ENCODE peak calls at places on chromosomes 7 and 10, in four cellular contexts. One of them, this sample, is unnamed.

GRCh38 chr7:128812514-128813168 is 17.6 kb upstream of the FLNC start:
- DNase-seq in IMR-90: no peak
- DNase-seq in fibroblast of mammary gland: no peak
- DNase-seq in dorsolateral prefrontal cortex: no peak
- DNase-seq in this sample: no peak

GRCh38 chr7:72268090-72268489 is 144.0 kb downstream of the CALN1 start:
- DNase-seq in IMR-90: no peak
- DNase-seq in fibroblast of mammary gland: no peak
- DNase-seq in dorsolateral prefrontal cortex: no peak
- DNase-seq in this sample: no peak

GRCh38 chr10:131044379-131044778 is 267.1 kb downstream of the TCERG1L start:
- DNase-seq in fibroblast of mammary gland: no peak
- DNase-seq in dorsolateral prefrontal cortex: no peak
- DNase-seq in IMR-90: no peak
- DNase-seq in this sample: no peak

GRCh38 chr10:132866601-132867381 is 75.6 kb downstream of the CFAP46 start:
- DNase-seq in dorsolateral prefrontal cortex: peak; percentile 35
- DNase-seq in fibroblast of mammary gland: no peak
- DNase-seq in IMR-90: no peak
- DNase-seq in this sample: no peak

GRCh38 chr7:66206116-66206908 is 1.2 kb downstream of the TPST1 start:
- DNase-seq in IMR-90: no peak
- DNase-seq in fibroblast of mammary gland: no peak
- DNase-seq in dorsolateral prefrontal cortex: no peak
- DNase-seq in this sample: no peak

GRCh38 chr7:40808409-40808942 is 673.7 kb downstream of the SUGCT start:
- DNase-seq in IMR-90: peak; percentile 90
- DNase-seq in dorsolateral prefrontal cortex: no peak
- DNase-seq in fibroblast of mammary gland: peak; percentile 98
- DNase-seq in this sample: no peak

GRCh38 chr7:2893411-2893861 is 49.3 kb upstream of the GNA12 start:
- DNase-seq in dorsolateral prefrontal cortex: no peak
- DNase-seq in fibroblast of mammary gland: no peak
- DNase-seq in IMR-90: no peak
- DNase-seq in this sample: no peak

GRCh38 chr7:3888096-3888495 is 587.0 kb downstream of the SDK1 start:
- DNase-seq in dorsolateral prefrontal cortex: no peak
- DNase-seq in IMR-90: no peak
- DNase-seq in fibroblast of mammary gland: peak; percentile 7
- DNase-seq in this sample: no peak

GRCh38 chr10:106705576-106706526 is 458.7 kb downstream of the SORCS1 start:
- DNase-seq in fibroblast of mammary gland: peak; percentile 63
- DNase-seq in IMR-90: peak; percentile 37
- DNase-seq in dorsolateral prefrontal cortex: peak; percentile 67
- DNase-seq in this sample: peak; percentile 81

GRCh38 chr7:101299511-101300464 is 21.8 kb downstream of the IFT22 start:
- DNase-seq in IMR-90: no peak
- DNase-seq in fibroblast of mammary gland: no peak
- DNase-seq in dorsolateral prefrontal cortex: no peak
- DNase-seq in this sample: peak; percentile 38

GRCh38 chr10:88979603-88980002 is 11.0 kb upstream of the FAS start:
- DNase-seq in fibroblast of mammary gland: no peak
- DNase-seq in IMR-90: no peak
- DNase-seq in dorsolateral prefrontal cortex: no peak
- DNase-seq in this sample: no peak

GRCh38 chr10:132180736-132181135 is 6.0 kb upstream of the DPYSL4 start:
- DNase-seq in IMR-90: no peak
- DNase-seq in fibroblast of mammary gland: no peak
- DNase-seq in dorsolateral prefrontal cortex: no peak
- DNase-seq in this sample: no peak

GRCh38 chr10:121262774-121263406 is 335.4 kb downstream of the FGFR2 start:
- DNase-seq in fibroblast of mammary gland: no peak
- DNase-seq in IMR-90: no peak
- DNase-seq in dorsolateral prefrontal cortex: no peak
- DNase-seq in this sample: no peak

GRCh38 chr10:11095374-11095785 is 77.7 kb downstream of the CELF2 start:
- DNase-seq in IMR-90: no peak
- DNase-seq in dorsolateral prefrontal cortex: no peak
- DNase-seq in fibroblast of mammary gland: no peak
- DNase-seq in this sample: no peak

GRCh38 chr10:63825111-63825510 is 303.9 kb downstream of the REEP3 start:
- DNase-seq in fibroblast of mammary gland: peak; percentile 34
- DNase-seq in IMR-90: no peak
- DNase-seq in dorsolateral prefrontal cortex: no peak
- DNase-seq in this sample: no peak

GRCh38 chr10:61463035-61463909 is 10.1 kb upstream of the TMEM26 start:
- DNase-seq in IMR-90: peak; percentile 85
- DNase-seq in fibroblast of mammary gland: peak; percentile 95
- DNase-seq in dorsolateral prefrontal cortex: no peak
- DNase-seq in this sample: no peak

GRCh38 chr7:27808626-27809025 is 68.7 kb downstream of the TAX1BP1 start:
- DNase-seq in fibroblast of mammary gland: peak; percentile 80
- DNase-seq in IMR-90: peak; percentile 80
- DNase-seq in dorsolateral prefrontal cortex: no peak
- DNase-seq in this sample: no peak

GRCh38 chr10:94104316-94105060 is 110.8 kb downstream of the PLCE1 start:
- DNase-seq in IMR-90: peak; percentile 76
- DNase-seq in fibroblast of mammary gland: peak; percentile 54
- DNase-seq in dorsolateral prefrontal cortex: no peak
- DNase-seq in this sample: no peak

GRCh38 chr7:27165655-27166474 is 528 bp upstream of the HOXA9 start:
- DNase-seq in fibroblast of mammary gland: peak; percentile 62
- DNase-seq in IMR-90: no peak
- DNase-seq in dorsolateral prefrontal cortex: no peak
- DNase-seq in this sample: no peak

GRCh38 chr10:71623098-71623985 is 96.2 kb downstream of the C10orf105 start:
- DNase-seq in dorsolateral prefrontal cortex: peak; percentile 55
- DNase-seq in IMR-90: peak; percentile 24
- DNase-seq in fibroblast of mammary gland: peak; percentile 22
- DNase-seq in this sample: peak; percentile 28

GRCh38 chr7:24504871-24505270 is 68.4 kb upstream of the PALS2 start:
- DNase-seq in dorsolateral prefrontal cortex: no peak
- DNase-seq in IMR-90: no peak
- DNase-seq in fibroblast of mammary gland: no peak
- DNase-seq in this sample: no peak

GRCh38 chr10:51528527-51528926 is 170.9 kb downstream of the CSTF2T start:
- DNase-seq in dorsolateral prefrontal cortex: no peak
- DNase-seq in fibroblast of mammary gland: no peak
- DNase-seq in IMR-90: no peak
- DNase-seq in this sample: no peak

GRCh38 chr10:44383749-44384600 is 922 bp downstream of the CXCL12 start:
- DNase-seq in IMR-90: peak; percentile 54
- DNase-seq in fibroblast of mammary gland: peak; percentile 26
- DNase-seq in dorsolateral prefrontal cortex: peak; percentile 58
- DNase-seq in this sample: no peak

GRCh38 chr10:70432101-70432500 is 9.4 kb downstream of the NODAL start:
- DNase-seq in IMR-90: no peak
- DNase-seq in dorsolateral prefrontal cortex: peak; percentile 74
- DNase-seq in fibroblast of mammary gland: no peak
- DNase-seq in this sample: peak; percentile 20

GRCh38 chr10:986137-986825 is 2.0 kb upstream of the GTPBP4 start:
- DNase-seq in IMR-90: peak; percentile 79
- DNase-seq in fibroblast of mammary gland: peak; percentile 45
- DNase-seq in dorsolateral prefrontal cortex: no peak
- DNase-seq in this sample: no peak

GRCh38 chr7:6448943-6449543 is 1.3 kb upstream of the DAGLB start:
- DNase-seq in dorsolateral prefrontal cortex: peak; percentile 38
- DNase-seq in IMR-90: no peak
- DNase-seq in fibroblast of mammary gland: no peak
- DNase-seq in this sample: no peak

GRCh38 chr7:106082087-106082854 is 29.8 kb downstream of the SYPL1 start:
- DNase-seq in dorsolateral prefrontal cortex: no peak
- DNase-seq in fibroblast of mammary gland: no peak
- DNase-seq in IMR-90: no peak
- DNase-seq in this sample: no peak
- TF ChIP-seq CTCF in dorsolateral prefrontal cortex: no peak
- TF ChIP-seq CTCF in fibroblast of mammary gland: no peak
- TF ChIP-seq CTCF in IMR-90: no peak
- TF ChIP-seq CTCF in this sample: no peak

DNA sequence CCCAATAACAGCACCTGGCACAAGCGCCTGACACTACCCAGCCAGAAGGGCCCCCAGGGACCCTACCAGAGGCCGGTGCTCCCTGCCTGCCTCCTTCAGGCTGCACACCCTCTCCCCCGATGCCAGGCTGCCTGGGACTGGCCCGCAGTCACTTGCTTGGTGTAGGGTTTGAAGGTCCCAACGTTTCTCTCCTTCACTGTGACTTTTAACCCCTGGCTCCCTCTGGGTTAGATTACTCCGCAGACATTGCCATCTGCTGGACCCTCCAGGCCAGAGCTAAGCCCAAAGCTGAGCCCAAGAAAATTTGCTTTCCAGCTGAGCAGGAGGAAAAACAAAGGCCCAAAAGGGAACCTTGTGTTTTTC is 6.9 kb downstream of the CDHR1 start:
- DNase-seq in IMR-90: no peak
- DNase-seq in dorsolateral prefrontal cortex: no peak
- DNase-seq in fibroblast of mammary gland: no peak
- DNase-seq in this sample: no peak
- TF ChIP-seq CTCF in IMR-90: no peak
- TF ChIP-seq CTCF in dorsolateral prefrontal cortex: no peak
- TF ChIP-seq CTCF in fibroblast of mammary gland: no peak
- TF ChIP-seq CTCF in this sample: no peak

GRCh38 chr10:27564381-27564780 is 60.3 kb downstream of the RAB18 start:
- DNase-seq in fibroblast of mammary gland: no peak
- DNase-seq in dorsolateral prefrontal cortex: no peak
- DNase-seq in IMR-90: no peak
- DNase-seq in this sample: no peak
- TF ChIP-seq CTCF in fibroblast of mammary gland: no peak
- TF ChIP-seq CTCF in dorsolateral prefrontal cortex: no peak
- TF ChIP-seq CTCF in IMR-90: no peak
- TF ChIP-seq CTCF in this sample: no peak

GRCh38 chr7:31724696-31725095 is 37.7 kb downstream of the PPP1R17 start:
- DNase-seq in IMR-90: no peak
- DNase-seq in fibroblast of mammary gland: no peak
- DNase-seq in dorsolateral prefrontal cortex: no peak
- DNase-seq in this sample: no peak

GRCh38 chr7:31734456-31734855 is 47.4 kb downstream of the PPP1R17 start:
- DNase-seq in fibroblast of mammary gland: peak; percentile 7
- DNase-seq in dorsolateral prefrontal cortex: no peak
- DNase-seq in IMR-90: peak; percentile 23
- DNase-seq in this sample: no peak

DNA sequence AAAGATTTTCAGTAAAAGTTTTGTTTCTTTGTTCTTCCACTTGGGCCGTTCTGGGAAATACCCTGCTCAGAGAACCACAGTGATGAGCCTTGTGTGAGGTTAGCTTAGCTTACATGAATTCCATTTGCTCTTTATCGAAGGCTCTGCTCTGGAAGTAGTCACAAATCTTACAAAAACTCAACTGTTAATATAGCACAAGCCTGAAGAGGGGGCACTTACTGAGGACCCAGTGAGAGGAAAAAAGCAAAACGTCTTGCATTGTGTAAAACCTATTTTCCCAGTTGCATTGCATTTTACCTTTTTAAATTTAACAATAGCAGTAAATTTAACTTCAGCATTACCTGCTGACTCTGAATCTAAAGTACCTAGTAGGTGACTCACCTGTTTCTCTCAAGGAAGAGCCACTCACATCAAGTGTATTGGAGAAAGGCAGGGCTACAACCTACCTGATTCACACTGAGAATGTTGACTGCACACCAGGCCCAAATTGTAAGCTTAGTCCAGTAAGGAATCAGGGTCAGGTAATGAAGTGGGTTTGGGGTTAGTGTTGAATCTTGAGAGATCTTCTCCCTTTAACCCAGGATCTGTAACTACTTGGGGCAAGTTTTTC is 42.3 kb downstream of the PPP1R17 start:
- DNase-seq in dorsolateral prefrontal cortex: no peak
- DNase-seq in IMR-90: no peak
- DNase-seq in fibroblast of mammary gland: no peak
- DNase-seq in this sample: no peak
- TF ChIP-seq CTCF in dorsolateral prefrontal cortex: no peak
- TF ChIP-seq CTCF in IMR-90: no peak
- TF ChIP-seq CTCF in fibroblast of mammary gland: peak; percentile 0
- TF ChIP-seq CTCF in this sample: peak; percentile 21

DNA sequence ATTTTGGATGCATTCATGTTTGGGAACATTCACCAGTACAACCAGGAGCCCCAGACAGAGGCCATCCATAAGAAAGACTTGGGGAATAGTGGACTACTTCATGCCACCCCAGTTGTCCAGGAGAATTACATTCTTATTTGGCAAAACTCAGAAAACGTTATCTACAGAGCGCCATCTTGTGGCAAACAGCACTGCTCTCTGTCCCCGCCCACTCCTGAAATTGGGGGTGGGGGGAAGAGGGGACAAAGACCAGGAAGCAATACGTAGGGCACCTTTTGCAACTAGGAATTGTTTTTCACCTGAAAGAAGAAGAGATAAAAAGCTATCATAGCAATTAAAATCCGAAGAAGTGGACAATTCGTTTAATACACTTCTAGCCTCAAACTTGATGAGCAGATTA is 134.6 kb upstream of the MGMT start:
- DNase-seq in IMR-90: peak; percentile 1
- DNase-seq in fibroblast of mammary gland: peak; percentile 2
- DNase-seq in dorsolateral prefrontal cortex: no peak
- DNase-seq in this sample: peak; percentile 16
- TF ChIP-seq CTCF in IMR-90: no peak
- TF ChIP-seq CTCF in fibroblast of mammary gland: peak; percentile 24
- TF ChIP-seq CTCF in dorsolateral prefrontal cortex: peak; percentile 25
- TF ChIP-seq CTCF in this sample: peak; percentile 53

GRCh38 chr7:140734096-140734495 is 37.6 kb downstream of the NDUFB2 start:
- DNase-seq in fibroblast of mammary gland: no peak
- DNase-seq in dorsolateral prefrontal cortex: no peak
- DNase-seq in IMR-90: no peak
- DNase-seq in this sample: no peak
- TF ChIP-seq CTCF in fibroblast of mammary gland: no peak
- TF ChIP-seq CTCF in dorsolateral prefrontal cortex: no peak
- TF ChIP-seq CTCF in IMR-90: no peak
- TF ChIP-seq CTCF in this sample: no peak

DNA sequence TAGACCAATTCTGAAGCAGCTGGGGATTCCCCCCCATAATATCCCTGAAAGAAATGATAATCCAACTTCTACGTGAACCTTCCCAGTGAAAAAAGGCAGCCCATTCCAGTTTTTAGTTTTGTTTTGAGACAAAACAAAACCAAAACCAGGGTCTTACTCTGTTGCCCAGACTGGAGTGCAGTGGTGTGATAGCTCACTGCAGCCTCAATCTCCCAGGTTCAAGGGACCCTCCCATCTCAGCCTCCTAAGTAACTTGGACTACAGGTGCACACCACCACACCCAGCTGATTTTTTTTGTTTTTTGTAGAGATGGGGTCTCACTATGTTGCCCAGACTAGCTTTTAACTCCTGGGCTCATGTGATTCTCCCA is 12.5 kb upstream of the ARPC1A start:
- DNase-seq in dorsolateral prefrontal cortex: no peak
- DNase-seq in fibroblast of mammary gland: no peak
- DNase-seq in IMR-90: no peak
- DNase-seq in this sample: no peak
- TF ChIP-seq CTCF in dorsolateral prefrontal cortex: no peak
- TF ChIP-seq CTCF in fibroblast of mammary gland: no peak
- TF ChIP-seq CTCF in IMR-90: no peak
- TF ChIP-seq CTCF in this sample: peak; percentile 36

GRCh38 chr7:122675621-122676020 is 23.3 kb downstream of the RNF133 start:
- DNase-seq in IMR-90: no peak
- DNase-seq in dorsolateral prefrontal cortex: no peak
- DNase-seq in fibroblast of mammary gland: no peak
- DNase-seq in this sample: no peak
- TF ChIP-seq CTCF in IMR-90: no peak
- TF ChIP-seq CTCF in dorsolateral prefrontal cortex: no peak
- TF ChIP-seq CTCF in fibroblast of mammary gland: no peak
- TF ChIP-seq CTCF in this sample: no peak